ENCODE peak calls at places on chromosomes 7 and 10, in six cellular contexts. E is RWPE2; Y is ascending aorta; S is adrenal gland; J is SJCRH30; K is CD4-positive, CD25-positive, alpha-beta regulatory T cell. W is an unnamed sample.

GRCh38 chr10:22958338-22958737 is 30.5 kb downstream of the ARMC3 start:
- DNase-seq in S (no peak), J (no peak), Y (no peak), K (no peak), E (no peak), W (no peak)

GRCh38 chr10:49611166-49611814 is 1.2 kb downstream of the SLC18A3 start:
- DNase-seq in J (no peak), S (no peak), K (no peak), E (peak; percentile 62), Y (no peak), W (peak; percentile 80)

GRCh38 chr10:1374501-1374900 is 318.3 kb downstream of the WDR37 start:
- DNase-seq in J (no peak), Y (no peak), E (no peak), S (peak; percentile 1), K (no peak), W (no peak)

GRCh38 chr7:3157541-3158287 is 114.0 kb upstream of the CARD11 start:
- DNase-seq in E (no peak), J (no peak), K (no peak), Y (no peak), S (no peak), W (no peak)

GRCh38 chr7:118734541-118734940 is 510.0 kb downstream of the ANKRD7 start:
- DNase-seq in E (no peak), K (no peak), J (no peak), Y (no peak), S (no peak), W (no peak)

GRCh38 chr10:96724621-96725020 is 4.3 kb upstream of the PIK3AP1 start:
- DNase-seq in J (no peak), E (no peak), Y (no peak), K (no peak), S (no peak), W (no peak)

GRCh38 chr7:158371856-158372255 is 215.8 kb downstream of the PTPRN2 start:
- DNase-seq in E (no peak), Y (no peak), S (no peak), J (no peak), K (no peak), W (no peak)

GRCh38 chr10:8041284-8042031 is 13.0 kb upstream of the GATA3 start:
- DNase-seq in E (no peak), J (no peak), K (peak; percentile 10), S (no peak), Y (no peak), W (no peak)

GRCh38 chr7:73701357-73701995 is 18.0 kb downstream of the STX1A start:
- DNase-seq in Y (no peak), E (no peak), J (peak; percentile 44), K (peak; percentile 22), S (peak; percentile 64), W (peak; percentile 94)

GRCh38 chr10:23610626-23611307 is 171.9 kb downstream of the OTUD1 start:
- DNase-seq in J (no peak), E (no peak), S (no peak), K (no peak), Y (no peak), W (no peak)

GRCh38 chr10:43140414-43140813 is 2.2 kb downstream of the CSGALNACT2 start:
- DNase-seq in E (no peak), K (peak; percentile 73), Y (no peak), J (no peak), S (no peak), W (no peak)

GRCh38 chr7:45697576-45698136 is 123.5 kb downstream of the ADCY1 start:
- DNase-seq in Y (no peak), K (no peak), S (no peak), E (no peak), J (no peak), W (no peak)

GRCh38 chr10:21083861-21084260 is 186.8 kb upstream of the NEBL start:
- DNase-seq in J (peak; percentile 32), K (no peak), E (no peak), Y (no peak), S (no peak), W (no peak)

GRCh38 chr10:33334170-33334838 is at the start of gene NRP1:
- DNase-seq in K (no peak), E (no peak), J (peak; percentile 36), S (peak; percentile 39), Y (no peak), W (peak; percentile 72)

GRCh38 chr7:101163281-101164070 is 1.9 kb downstream of the VGF start:
- DNase-seq in S (no peak), E (no peak), J (peak; percentile 30), Y (no peak), K (peak; percentile 26), W (peak; percentile 85)

GRCh38 chr10:59387951-59388431 is 25.6 kb upstream of the FAM13C start:
- DNase-seq in J (peak; percentile 47), Y (no peak), S (peak; percentile 26), E (no peak), K (no peak), W (no peak)

GRCh38 chr10:10794056-10794455 is 223.6 kb upstream of the CELF2 start:
- DNase-seq in Y (no peak), S (no peak), K (no peak), J (no peak), E (no peak), W (no peak)

GRCh38 chr7:80147543-80148376 is 13.1 kb downstream of the GNAI1 start:
- DNase-seq in E (no peak), S (no peak), J (no peak), K (no peak), Y (no peak), W (no peak)

GRCh38 chr10:110244550-110244949 is 37.1 kb downstream of the MXI1 start:
- DNase-seq in K (no peak), E (no peak), J (no peak), Y (no peak), S (no peak), W (no peak)

GRCh38 chr7:137957887-137958286 is 44.0 kb downstream of the CREB3L2 start:
- DNase-seq in J (no peak), S (no peak), Y (peak; percentile 50), E (no peak), K (no peak), W (no peak)
- H3K27ac ChIP-seq in J (no peak overlapping the region), S (no peak overlapping the region), Y (peak overlapping the region; percentile 79), E (no peak overlapping the region), K (no peak overlapping the region), W (no peak overlapping the region)

DNA sequence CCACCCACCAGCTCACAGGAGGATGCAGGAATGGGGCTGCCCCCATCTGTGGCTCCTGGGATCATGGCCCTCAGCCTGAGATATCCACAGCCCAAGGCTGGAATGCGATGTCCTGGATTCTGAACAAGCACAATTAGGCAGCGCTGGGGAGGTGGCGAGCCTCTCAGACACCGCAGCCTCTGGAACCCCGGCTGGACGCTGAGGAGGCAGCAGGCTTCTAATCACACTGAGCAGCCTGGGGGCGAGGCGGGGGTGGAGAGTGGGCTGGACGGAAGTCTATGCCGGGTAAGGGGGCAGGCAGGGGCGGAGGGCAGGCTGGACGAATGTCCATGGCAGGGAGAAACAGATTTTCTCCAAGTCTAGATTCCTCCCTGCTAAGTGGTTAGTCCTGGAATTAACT is 56.4 kb downstream of the DPYSL4 start:
- DNase-seq in K (no peak), Y (no peak), S (no peak), J (no peak), E (no peak), W (no peak)
- H3K27ac ChIP-seq in K (no peak overlapping the region), Y (no peak overlapping the region), S (no peak overlapping the region), J (no peak overlapping the region), E (no peak overlapping the region), W (no peak overlapping the region)

DNA sequence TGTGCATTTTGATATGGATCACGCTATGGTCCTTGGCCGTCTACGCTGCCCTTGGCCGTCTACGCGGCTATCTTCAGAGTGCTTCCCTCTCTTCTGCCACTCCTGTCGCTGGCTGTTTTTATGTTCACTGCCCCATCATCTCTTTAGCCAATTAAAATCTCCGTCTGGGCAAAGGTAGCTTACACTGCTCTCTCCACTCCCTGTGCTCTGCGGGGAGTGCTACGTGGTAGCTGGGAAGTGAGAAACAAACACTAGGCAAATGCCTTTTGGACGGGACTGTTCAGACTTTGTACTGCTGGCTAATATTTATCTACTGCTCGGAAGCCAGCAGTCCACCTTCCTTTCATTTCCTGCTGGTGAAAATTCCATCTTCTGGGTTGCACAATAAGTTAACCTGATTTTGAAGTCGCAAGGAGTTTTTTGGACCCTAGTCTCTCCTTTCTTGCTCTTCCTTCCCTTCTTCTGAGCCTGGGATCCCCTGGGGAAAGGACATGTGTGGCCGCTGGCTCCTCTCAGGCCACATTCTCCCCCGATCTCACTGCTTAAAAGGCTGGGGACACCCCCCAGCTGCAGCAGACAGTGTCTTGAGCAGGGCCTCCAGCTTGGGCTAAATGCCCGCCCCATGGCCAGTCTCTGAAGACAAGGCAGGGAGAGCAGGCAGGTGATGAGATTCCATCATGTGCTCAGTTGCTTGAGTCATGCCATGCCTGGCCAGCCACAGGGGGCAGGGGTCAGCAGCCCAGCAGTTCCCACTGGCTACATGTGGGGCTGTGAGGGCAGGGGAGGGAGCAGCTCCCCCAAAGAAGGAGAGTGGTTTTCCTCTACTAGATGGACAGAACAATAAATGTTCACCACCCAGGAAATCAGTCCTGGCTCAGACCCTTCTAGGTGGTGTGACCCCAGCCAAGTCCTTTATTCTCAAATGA is 25.5 kb upstream of the RBM33 start:
- DNase-seq in J (peak; percentile 21), K (no peak), Y (no peak), E (no peak), S (no peak), W (peak; percentile 59)
- H3K27ac ChIP-seq in J (no peak overlapping the region), K (no peak overlapping the region), Y (no peak overlapping the region), E (no peak overlapping the region), S (no peak overlapping the region), W (no peak overlapping the region)

GRCh38 chr10:102310356-102311024 is 65.2 kb downstream of the GBF1 start:
- DNase-seq in Y (no peak), K (no peak), E (no peak), S (no peak), J (peak; percentile 68), W (no peak)

GRCh38 chr10:102309236-102309635 is 63.9 kb downstream of the GBF1 start:
- DNase-seq in Y (no peak), S (no peak), K (no peak), J (no peak), E (no peak), W (no peak)

GRCh38 chr10:102309916-102310315 is 64.6 kb downstream of the GBF1 start:
- DNase-seq in S (no peak), K (no peak), E (no peak), Y (no peak), J (no peak), W (no peak)

GRCh38 chr10:102312683-102313082 is 67.4 kb downstream of the GBF1 start:
- DNase-seq in Y (no peak), S (no peak), K (no peak), J (no peak), E (no peak), W (no peak)

GRCh38 chr10:102311025-102311420 is 65.7 kb downstream of the GBF1 start:
- DNase-seq in J (no peak), Y (no peak), E (no peak), S (no peak), K (no peak), W (no peak)
- H3K27ac ChIP-seq in J (peak overlapping the region; percentile 54), Y (no peak overlapping the region), E (peak overlapping the region; percentile 7), S (no peak overlapping the region), K (no peak overlapping the region), W (no peak overlapping the region)

GRCh38 chr10:103812004-103812403 is 43.4 kb downstream of the SH3PXD2A start:
- DNase-seq in E (no peak), K (no peak), Y (no peak), S (no peak), J (no peak), W (no peak)
- H3K27ac ChIP-seq in E (no peak overlapping the region), K (no peak overlapping the region), Y (no peak overlapping the region), S (no peak overlapping the region), J (no peak overlapping the region), W (no peak overlapping the region)

W was measured in endodermal cell.